ENCODE peak calls at places on chromosome 5, in seven cellular contexts. One of them, this sample, is unnamed.

GRCh38 chr5:107486489-107486888 is 184.2 kb downstream of the EFNA5 start:
- DNase-seq in MM.1S: no peak
- DNase-seq in NCI-H2029: no peak
- DNase-seq in ELF-1: no peak
- DNase-seq in activated T-cell treated with anti-CD3 and anti-CD28 coated beads for 24 hours: peak
- DNase-seq in activated CD8-positive, alpha-beta memory T cell treated with anti-CD3 and anti-CD28 coated beads for 24 hours: no peak
- DNase-seq in endothelial cell: no peak
- DNase-seq in this sample: no peak

GRCh38 chr5:556909-557441 is 32.7 kb upstream of the SLC9A3 start:
- DNase-seq in MM.1S: no peak
- DNase-seq in NCI-H2029: no peak
- DNase-seq in ELF-1: no peak
- DNase-seq in activated T-cell treated with anti-CD3 and anti-CD28 coated beads for 24 hours: no peak
- DNase-seq in activated CD8-positive, alpha-beta memory T cell treated with anti-CD3 and anti-CD28 coated beads for 24 hours: peak
- DNase-seq in endothelial cell: no peak
- DNase-seq in this sample: no peak

GRCh38 chr5:155850411-155850810 is 476.6 kb upstream of the SGCD start:
- DNase-seq in MM.1S: no peak
- DNase-seq in NCI-H2029: peak
- DNase-seq in ELF-1: no peak
- DNase-seq in activated T-cell treated with anti-CD3 and anti-CD28 coated beads for 24 hours: no peak
- DNase-seq in activated CD8-positive, alpha-beta memory T cell treated with anti-CD3 and anti-CD28 coated beads for 24 hours: no peak
- DNase-seq in endothelial cell: no peak
- DNase-seq in this sample: peak

GRCh38 chr5:72106922-72107873 is at the start of gene MAP1B:
- DNase-seq in MM.1S: no peak
- DNase-seq in NCI-H2029: peak
- DNase-seq in ELF-1: peak
- DNase-seq in activated T-cell treated with anti-CD3 and anti-CD28 coated beads for 24 hours: no peak
- DNase-seq in activated CD8-positive, alpha-beta memory T cell treated with anti-CD3 and anti-CD28 coated beads for 24 hours: no peak
- DNase-seq in endothelial cell: peak
- DNase-seq in this sample: peak

GRCh38 chr5:80156156-80156555 is 99.7 kb downstream of the SERINC5 start:
- DNase-seq in MM.1S: no peak
- DNase-seq in NCI-H2029: no peak
- DNase-seq in ELF-1: peak
- DNase-seq in activated T-cell treated with anti-CD3 and anti-CD28 coated beads for 24 hours: no peak
- DNase-seq in activated CD8-positive, alpha-beta memory T cell treated with anti-CD3 and anti-CD28 coated beads for 24 hours: peak
- DNase-seq in endothelial cell: no peak
- DNase-seq in this sample: no peak

GRCh38 chr5:143213851-143214363 is 189.6 kb downstream of the NR3C1 start:
- DNase-seq in MM.1S: peak
- DNase-seq in NCI-H2029: no peak
- DNase-seq in ELF-1: no peak
- DNase-seq in activated T-cell treated with anti-CD3 and anti-CD28 coated beads for 24 hours: no peak
- DNase-seq in activated CD8-positive, alpha-beta memory T cell treated with anti-CD3 and anti-CD28 coated beads for 24 hours: no peak
- DNase-seq in endothelial cell: no peak
- DNase-seq in this sample: no peak

GRCh38 chr5:87004101-87004500 is 263.6 kb upstream of the RASA1 start:
- DNase-seq in MM.1S: no peak
- DNase-seq in NCI-H2029: no peak
- DNase-seq in ELF-1: no peak
- DNase-seq in activated T-cell treated with anti-CD3 and anti-CD28 coated beads for 24 hours: no peak
- DNase-seq in activated CD8-positive, alpha-beta memory T cell treated with anti-CD3 and anti-CD28 coated beads for 24 hours: no peak
- DNase-seq in endothelial cell: no peak
- DNase-seq in this sample: no peak

GRCh38 chr5:139649082-139649991 is 1.2 kb downstream of the CXXC5 start:
- DNase-seq in MM.1S: peak
- DNase-seq in NCI-H2029: no peak
- DNase-seq in ELF-1: peak
- DNase-seq in activated T-cell treated with anti-CD3 and anti-CD28 coated beads for 24 hours: no peak
- DNase-seq in activated CD8-positive, alpha-beta memory T cell treated with anti-CD3 and anti-CD28 coated beads for 24 hours: no peak
- DNase-seq in endothelial cell: peak
- DNase-seq in this sample: no peak

GRCh38 chr5:120479066-120479465 is 15.0 kb downstream of the PRR16 start:
- DNase-seq in MM.1S: no peak
- DNase-seq in NCI-H2029: no peak
- DNase-seq in ELF-1: no peak
- DNase-seq in activated T-cell treated with anti-CD3 and anti-CD28 coated beads for 24 hours: no peak
- DNase-seq in activated CD8-positive, alpha-beta memory T cell treated with anti-CD3 and anti-CD28 coated beads for 24 hours: no peak
- DNase-seq in endothelial cell: no peak
- DNase-seq in this sample: no peak

GRCh38 chr5:19920761-19921160 is 67.2 kb downstream of the CDH18 start:
- DNase-seq in MM.1S: no peak
- DNase-seq in NCI-H2029: no peak
- DNase-seq in ELF-1: no peak
- DNase-seq in activated T-cell treated with anti-CD3 and anti-CD28 coated beads for 24 hours: no peak
- DNase-seq in activated CD8-positive, alpha-beta memory T cell treated with anti-CD3 and anti-CD28 coated beads for 24 hours: no peak
- DNase-seq in endothelial cell: no peak
- DNase-seq in this sample: no peak

GRCh38 chr5:138554143-138554542 is 11.1 kb upstream of the ETF1 start:
- DNase-seq in MM.1S: no peak
- DNase-seq in NCI-H2029: no peak
- DNase-seq in ELF-1: no peak
- DNase-seq in activated T-cell treated with anti-CD3 and anti-CD28 coated beads for 24 hours: no peak
- DNase-seq in activated CD8-positive, alpha-beta memory T cell treated with anti-CD3 and anti-CD28 coated beads for 24 hours: no peak
- DNase-seq in endothelial cell: no peak
- DNase-seq in this sample: no peak

GRCh38 chr5:158022393-158022792 is 163.4 kb upstream of the CLINT1 start:
- DNase-seq in MM.1S: no peak
- DNase-seq in NCI-H2029: no peak
- DNase-seq in ELF-1: no peak
- DNase-seq in activated T-cell treated with anti-CD3 and anti-CD28 coated beads for 24 hours: no peak
- DNase-seq in activated CD8-positive, alpha-beta memory T cell treated with anti-CD3 and anti-CD28 coated beads for 24 hours: no peak
- DNase-seq in endothelial cell: no peak
- DNase-seq in this sample: no peak

GRCh38 chr5:60295423-60295822 is 401.9 kb upstream of the PDE4D start:
- DNase-seq in MM.1S: peak
- DNase-seq in NCI-H2029: no peak
- DNase-seq in ELF-1: peak
- DNase-seq in activated T-cell treated with anti-CD3 and anti-CD28 coated beads for 24 hours: no peak
- DNase-seq in activated CD8-positive, alpha-beta memory T cell treated with anti-CD3 and anti-CD28 coated beads for 24 hours: no peak
- DNase-seq in endothelial cell: peak
- DNase-seq in this sample: no peak

GRCh38 chr5:95895771-95896170 is 65.9 kb downstream of the ELL2 start:
- DNase-seq in MM.1S: no peak
- DNase-seq in NCI-H2029: no peak
- DNase-seq in ELF-1: no peak
- DNase-seq in activated T-cell treated with anti-CD3 and anti-CD28 coated beads for 24 hours: no peak
- DNase-seq in activated CD8-positive, alpha-beta memory T cell treated with anti-CD3 and anti-CD28 coated beads for 24 hours: no peak
- DNase-seq in endothelial cell: no peak
- DNase-seq in this sample: no peak

GRCh38 chr5:6517494-6517893 is 68.8 kb downstream of the UBE2QL1 start:
- DNase-seq in MM.1S: no peak
- DNase-seq in NCI-H2029: no peak
- DNase-seq in ELF-1: no peak
- DNase-seq in activated T-cell treated with anti-CD3 and anti-CD28 coated beads for 24 hours: no peak
- DNase-seq in activated CD8-positive, alpha-beta memory T cell treated with anti-CD3 and anti-CD28 coated beads for 24 hours: no peak
- DNase-seq in endothelial cell: no peak
- DNase-seq in this sample: no peak